ENCODE peak calls at places on chromosomes 5 and 9, in four cellular contexts. I is anterior cingulate cortex, X is coronary artery, N is tibial artery. K is an unnamed sample.

GRCh38 chr9:121652037-121652837 is 803 bp downstream of the DAB2IP start:
- DNase-seq in I (no peak), X (no peak), N (no peak), K (no peak)

GRCh38 chr5:145243016-145243415 is 592.1 kb downstream of the PRELID2 start:
- DNase-seq in I (no peak), X (no peak), N (no peak), K (no peak)

GRCh38 chr9:108039012-108039411 is 549.4 kb upstream of the KLF4 start:
- DNase-seq in I (no peak), X (no peak), N (no peak), K (no peak)

GRCh38 chr9:126702501-126703329 is 89.0 kb downstream of the LMX1B start:
- DNase-seq in I (no peak), X (peak), N (no peak), K (peak)

GRCh38 chr9:92176068-92176799 is 61.0 kb upstream of the SPTLC1 start:
- DNase-seq in I (no peak), X (no peak), N (no peak), K (no peak)

GRCh38 chr5:81849769-81850367 is 99.0 kb upstream of the SSBP2 start:
- DNase-seq in I (peak), X (no peak), N (no peak), K (no peak)

GRCh38 chr9:16336833-16337232 is 533.6 kb downstream of the BNC2 start:
- DNase-seq in I (no peak), X (no peak), N (no peak), K (no peak)

GRCh38 chr5:21802869-21803490 is 1050.2 kb downstream of the CDH12 start:
- DNase-seq in I (no peak), X (no peak), N (no peak), K (no peak)

GRCh38 chr5:67082941-67083340 is 113.7 kb downstream of the CD180 start:
- DNase-seq in I (no peak), X (no peak), N (no peak), K (no peak)

GRCh38 chr5:179486596-179487051 is 63.7 kb upstream of the RUFY1 start:
- DNase-seq in I (no peak), X (no peak), N (no peak), K (no peak)

GRCh38 chr9:131240047-131240921 is 36.0 kb downstream of the FAM78A start:
- DNase-seq in I (no peak), X (no peak), N (no peak), K (peak)

GRCh38 chr9:4214506-4214905 is 85.4 kb downstream of the GLIS3 start:
- DNase-seq in I (no peak), X (no peak), N (no peak), K (no peak)

GRCh38 chr5:35657877-35658276 is 40.2 kb downstream of the SPEF2 start:
- DNase-seq in I (no peak), X (no peak), N (no peak), K (no peak)

GRCh38 chr5:171428849-171429542 is 9.5 kb downstream of the FGF18 start:
- DNase-seq in I (no peak), X (no peak), N (peak), K (peak)

GRCh38 chr5:50889790-50890189 is 223.4 kb downstream of the PARP8 start:
- DNase-seq in I (no peak), X (no peak), N (no peak), K (no peak)

GRCh38 chr5:176799488-176799887 is 10.9 kb upstream of the UNC5A start:
- DNase-seq in I (no peak), X (no peak), N (no peak), K (no peak)

GRCh38 chr9:93645149-93645889 is 68.9 kb downstream of the PHF2 start:
- DNase-seq in I (no peak), X (peak), N (no peak), K (peak)

GRCh38 chr9:113674436-113674835 is 201.7 kb upstream of the ZNF618 start:
- DNase-seq in I (no peak), X (no peak), N (no peak), K (no peak)

GRCh38 chr9:126093771-126094170 is 232.9 kb upstream of the MVB12B start:
- DNase-seq in I (no peak), X (no peak), N (no peak), K (no peak)

GRCh38 chr5:180816608-180817534 is 14.3 kb upstream of the MGAT1 start:
- DNase-seq in I (no peak), X (no peak), N (no peak), K (no peak)

GRCh38 chr5:103119067-103119764 is 722 bp downstream of the GIN1 start:
- DNase-seq in I (no peak), X (no peak), N (no peak), K (no peak)

GRCh38 chr5:87231037-87231808 is 36.5 kb upstream of the RASA1 start:
- DNase-seq in I (no peak), X (no peak), N (no peak), K (no peak)

GRCh38 chr9:133839822-133840329 is 101.7 kb upstream of the SARDH start:
- DNase-seq in I (no peak), X (no peak), N (peak), K (no peak)

GRCh38 chr9:129665008-129665771 is at the start of gene PRRX2:
- DNase-seq in I (no peak), X (no peak), N (peak), K (no peak)

GRCh38 chr5:97425511-97425910 is 242.5 kb upstream of the RIOK2 start:
- DNase-seq in I (no peak), X (no peak), N (no peak), K (no peak)

GRCh38 chr5:92909545-92909962 is 671.5 kb downstream of the NR2F1-AS1 start:
- DNase-seq in I (no peak), X (no peak), N (no peak), K (no peak)

GRCh38 chr5:133454442-133454841 is 157.9 kb downstream of the FSTL4 start:
- DNase-seq in I (no peak), X (peak), N (no peak), K (no peak)